ENCODE peak calls at places on chromosome 14, in four cellular contexts. L, P, B and R are unnamed samples. For H3K4me1, the result is how much of the 10 kb centered on the place peaks cover.

GRCh38 chr14:69539631-69540410 is 34.9 kb downstream of the CCDC177 start:
- DNase-seq in P (no peak), B (no peak), L (peak), R (no peak)

GRCh38 chr14:80393766-80394165 is 182.5 kb upstream of the DIO2 start:
- DNase-seq in L (no peak), B (no peak), P (no peak), R (no peak)

GRCh38 chr14:69107407-69108003 is 45.4 kb downstream of the DCAF5 start:
- DNase-seq in B (peak), L (no peak), P (peak), R (no peak)

GRCh38 chr14:61561657-61562276 is 133.5 kb upstream of the HIF1A start:
- DNase-seq in L (peak), B (peak), P (peak), R (peak)

GRCh38 chr14:69657961-69658360 is 46.6 kb downstream of the SUSD6 start:
- DNase-seq in B (peak), L (peak), P (no peak), R (peak)

GRCh38 chr14:85093631-85094330 is 436.2 kb upstream of the FLRT2 start:
- DNase-seq in L (no peak), B (no peak), P (no peak), R (no peak)

GRCh38 chr14:91484186-91484585 is 25.9 kb downstream of the PPP4R3A start:
- DNase-seq in P (no peak), L (no peak), B (no peak), R (no peak)

GRCh38 chr14:92783813-92784431 is 10.2 kb upstream of the GOLGA5 start:
- DNase-seq in B (peak), L (no peak), P (peak), R (no peak)

GRCh38 chr14:72904840-72905561 is 11.1 kb upstream of the DPF3 start:
- DNase-seq in B (peak), P (peak), L (no peak), R (peak)

GRCh38 chr14:102279688-102280348 is 25.1 kb downstream of the MOK start:
- DNase-seq in B (peak), P (peak), L (no peak), R (peak)

GRCh38 chr14:34356267-34356660 is 105.8 kb downstream of the SPTSSA start:
- DNase-seq in B (no peak), P (no peak), L (no peak), R (no peak)

GRCh38 chr14:92352158-92352985 is 29.4 kb downstream of the SLC24A4 start:
- DNase-seq in B (peak), P (peak), L (no peak), R (no peak)

GRCh38 chr14:62357362-62357761 is 595.1 kb downstream of the SNAPC1 start:
- DNase-seq in B (no peak), L (no peak), P (no peak), R (no peak)

GRCh38 chr14:69037790-69038448 is 58.8 kb upstream of the ACTN1 start:
- DNase-seq in L (no peak), B (no peak), P (no peak), R (no peak)

GRCh38 chr14:68716698-68717097 is 76.2 kb downstream of the ZFP36L1 start:
- DNase-seq in P (no peak), L (no peak), B (peak), R (no peak)

GRCh38 chr14:52458721-52459085 is 93.6 kb downstream of the TXNDC16 start:
- DNase-seq in L (no peak), B (no peak), P (no peak), R (no peak)

GRCh38 chr14:68947802-68948201 is 31.3 kb downstream of the ACTN1 start:
- DNase-seq in B (no peak), L (no peak), P (no peak), R (no peak)

GRCh38 chr14:97888331-97888730 is 1091.1 kb downstream of the VRK1 start:
- DNase-seq in B (no peak), L (no peak), P (no peak), R (no peak)

GRCh38 chr14:83838221-83838620 is 1691.7 kb upstream of the FLRT2 start:
- DNase-seq in L (no peak), B (no peak), P (no peak), R (no peak)

GRCh38 chr14:95545769-95546168 is 10.9 kb downstream of the GLRX5 start:
- DNase-seq in P (peak), B (no peak), L (no peak), R (no peak)

GRCh38 chr14:67776653-67777322 is 39.6 kb downstream of the ZFYVE26 start:
- DNase-seq in P (no peak), L (no peak), B (no peak), R (no peak)

GRCh38 chr14:24127673-24128072 is 2.8 kb upstream of the FITM1 start:
- DNase-seq in B (no peak), L (no peak), P (no peak), R (no peak)

GRCh38 chr14:67733609-67734008 is 31.9 kb downstream of the RDH12 start:
- DNase-seq in B (no peak), P (no peak), L (no peak), R (no peak)

GRCh38 chr14:105146181-105146975 is 22.2 kb downstream of the JAG2 start:
- DNase-seq in B (no peak), L (peak), P (no peak), R (no peak)

GRCh38 chr14:105474478-105475268 is at the start of gene CRIP2:
- DNase-seq in B (no peak), L (no peak), P (no peak), R (no peak)

GRCh38 chr14:93317200-93317599 is 15.6 kb downstream of the BTBD7 start:
- DNase-seq in B (no peak), P (no peak), L (no peak), R (no peak)

GRCh38 chr14:68807148-68807600 is 14.3 kb upstream of the ZFP36L1 start:
- DNase-seq in L (peak), P (no peak), B (peak), R (peak)

GRCh38 chr14:94018308-94018707 is 7.8 kb upstream of the OTUB2 start:
- DNase-seq in B (no peak), L (no peak), P (no peak), R (no peak)

GRCh38 chr14:105591052-105591451 is 64.7 kb downstream of the TMEM121 start:
- DNase-seq in P (no peak), B (no peak), L (no peak), R (peak)

GRCh38 chr14:86712176-86712575 is 1182.2 kb downstream of the FLRT2 start:
- DNase-seq in L (no peak), B (peak), P (no peak), R (no peak)

GRCh38 chr14:80987235-80988032 is 32.0 kb downstream of the TSHR start:
- DNase-seq in P (peak), L (no peak), B (peak), R (peak)

GRCh38 chr14:24436355-24437019 is 6.1 kb downstream of the SDR39U1 start:
- DNase-seq in L (no peak), B (peak), P (peak), R (no peak)

GRCh38 chr14:51458563-51458955 is 193.2 kb upstream of the FRMD6 start:
- DNase-seq in P (no peak), L (no peak), B (no peak), R (no peak)

GRCh38 chr14:57136669-57137068 is 132.0 kb downstream of the EXOC5 start:
- DNase-seq in B (no peak), L (no peak), P (no peak), R (no peak)
- H3K4me1 ChIP-seq in B (under half), L (under half), P (under half), R (under half)

DNA sequence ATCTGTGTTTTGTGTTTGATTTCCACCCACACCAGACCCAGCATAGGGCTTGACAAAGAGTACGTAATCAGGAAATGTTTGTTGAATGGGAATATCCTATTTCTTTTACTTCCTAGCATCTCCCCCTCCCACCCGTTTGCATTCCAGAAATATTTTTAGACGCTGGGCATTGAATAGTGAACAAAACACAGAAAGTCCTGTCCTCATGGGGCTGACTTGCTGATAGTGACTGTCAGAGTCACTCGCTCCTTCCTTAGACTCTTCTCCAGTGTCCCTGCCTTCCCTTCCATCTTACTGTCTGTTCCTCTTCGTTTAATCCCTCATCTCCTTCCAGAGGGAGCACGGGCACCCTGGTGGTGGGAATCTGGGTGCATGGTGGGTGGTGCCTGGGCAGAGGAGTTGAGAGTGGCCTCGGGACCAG is 53.6 kb downstream of the SLC25A47 start:
- DNase-seq in L (no peak), B (peak), P (no peak), R (no peak)
- TF ChIP-seq CTCF in L (no peak), B (peak), P (peak), R (no peak)

GRCh38 chr14:48275301-48275700 is 599.9 kb upstream of the MDGA2 start:
- DNase-seq in P (no peak), B (no peak), L (no peak), R (no peak)

GRCh38 chr14:48274826-48275225 is 599.4 kb upstream of the MDGA2 start:
- DNase-seq in L (no peak), B (no peak), P (no peak), R (no peak)
- H3K27ac ChIP-seq in L (no peak), B (no peak), P (no peak), R (no peak)

DNA sequence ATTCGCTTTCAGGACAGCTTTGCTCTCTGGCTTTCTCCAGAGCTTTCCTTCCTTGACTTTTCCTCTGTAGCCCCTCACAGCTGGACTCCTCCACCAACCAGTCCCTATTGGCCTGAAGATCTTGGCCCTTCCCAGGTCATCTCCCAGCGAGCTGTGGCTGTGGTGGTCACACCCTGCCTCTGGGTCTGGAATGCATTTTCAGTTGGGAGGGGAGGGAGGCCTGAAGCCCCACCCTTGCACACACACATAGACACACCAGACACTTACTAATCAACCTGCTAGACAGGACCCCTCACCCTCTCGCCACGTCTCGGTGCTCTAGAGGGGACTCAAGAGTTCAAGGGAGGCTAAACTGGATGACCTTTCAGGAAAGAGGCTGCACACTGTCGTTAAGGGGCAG is 13.9 kb downstream of the JDP2 start:
- DNase-seq in L (no peak), B (no peak), P (no peak), R (no peak)
- H3K4me1 ChIP-seq in L (under half), B (under half), P (under half), R (under half)

DNA sequence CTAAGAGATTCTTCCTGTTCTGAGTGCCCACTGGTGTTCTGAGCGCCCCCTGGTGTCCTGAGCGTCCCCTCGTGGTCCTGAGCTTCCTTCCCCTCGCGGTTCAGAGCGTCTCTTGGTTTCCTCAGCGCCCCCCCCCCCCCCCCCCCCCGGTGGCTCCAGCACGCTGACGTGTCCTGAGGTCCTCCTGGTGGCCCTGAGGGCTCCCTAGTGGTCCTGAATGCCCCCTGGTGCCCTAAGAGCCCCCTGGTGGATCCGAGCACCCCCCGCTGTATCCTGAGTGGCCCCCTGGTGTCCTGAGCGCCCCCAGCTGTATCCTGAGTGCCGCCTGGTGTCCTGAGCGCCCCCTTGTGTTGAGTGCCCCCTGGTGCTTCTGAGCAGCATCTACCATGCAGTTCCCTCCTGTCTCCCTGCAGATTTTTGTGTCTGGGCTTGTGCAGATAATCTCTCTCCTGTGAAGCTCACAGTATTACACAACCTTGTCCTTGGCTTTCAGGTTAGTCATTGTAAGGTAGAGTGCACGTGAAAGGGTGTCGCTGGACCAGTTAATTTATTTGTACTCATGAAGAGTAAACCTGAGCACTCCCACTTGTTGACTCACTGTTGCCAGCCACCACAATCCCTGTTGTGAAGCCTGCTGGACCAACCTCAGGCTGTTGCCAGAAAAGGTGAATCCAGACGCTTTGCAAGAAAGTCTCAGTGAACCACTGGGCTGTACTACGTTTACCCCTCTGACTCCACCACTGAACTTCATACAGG is 1168.4 kb downstream of the TMEM121 start:
- DNase-seq in L (no peak), P (no peak), B (no peak), R (no peak)
- TF ChIP-seq CTCF in L (peak), P (peak), B (peak), R (no peak)

GRCh38 chr14:59582845-59583509 is 6.4 kb upstream of the CCDC175 start:
- DNase-seq in L (no peak), B (no peak), P (no peak), R (no peak)

GRCh38 chr14:59583755-59584154 is 7.1 kb upstream of the CCDC175 start:
- DNase-seq in P (no peak), B (no peak), L (no peak), R (no peak)

GRCh38 chr14:59588136-59588535 is 11.5 kb upstream of the CCDC175 start:
- DNase-seq in L (no peak), B (no peak), P (no peak), R (no peak)

GRCh38 chr14:59582161-59582560 is 5.5 kb upstream of the CCDC175 start:
- DNase-seq in L (no peak), B (no peak), P (no peak), R (no peak)

DNA sequence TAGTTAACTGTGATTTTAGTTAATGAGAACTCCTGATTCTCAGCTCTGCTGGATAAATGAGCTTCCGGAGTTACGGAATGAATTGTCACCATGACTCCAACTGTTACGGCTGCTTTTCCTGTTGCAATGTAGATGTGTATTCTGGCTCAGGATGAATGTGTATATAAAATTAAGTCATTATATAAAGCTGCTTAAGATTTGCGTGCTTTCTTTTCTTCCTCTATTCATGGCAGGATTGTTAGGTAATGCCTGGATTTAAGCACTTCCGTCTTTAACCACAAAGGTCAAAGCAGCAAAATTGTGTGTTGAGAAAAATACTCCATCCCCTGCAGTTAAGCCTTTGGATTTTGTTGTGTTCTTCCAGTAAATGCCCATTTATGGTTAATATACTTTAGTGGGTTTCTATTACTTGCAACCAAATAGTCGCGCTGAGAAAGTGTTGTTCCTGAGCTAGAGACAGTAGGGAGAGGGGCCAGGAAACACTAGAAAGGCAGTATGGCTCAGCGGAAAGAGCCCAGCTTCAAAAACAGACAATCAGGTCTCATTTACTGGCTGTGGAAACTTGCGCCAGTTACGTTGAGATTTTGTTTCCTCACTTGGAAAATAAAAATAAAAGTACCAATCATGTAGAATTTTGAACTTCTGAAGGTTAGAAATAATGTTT is 9.4 kb upstream of the CCDC175 start:
- DNase-seq in P (no peak), L (no peak), B (no peak), R (no peak)
- H3K27ac ChIP-seq in P (no peak), L (no peak), B (no peak), R (no peak)

GRCh38 chr14:103391048-103391447 is 5.8 kb downstream of the MARK3 start:
- DNase-seq in P (peak), L (no peak), B (peak), R (no peak)
- H3K4me1 ChIP-seq in P (under half), L (half or more), B (half or more), R (under half)

GRCh38 chr14:54782803-54783659 is 119.6 kb downstream of the GCH1 start:
- DNase-seq in P (no peak), L (no peak), B (peak), R (no peak)
- TF ChIP-seq CTCF in P (peak), L (no peak), B (peak), R (no peak)

GRCh38 chr14:50222061-50222613 is 9.2 kb downstream of the SOS2 start:
- DNase-seq in B (no peak), L (no peak), P (no peak), R (no peak)
- H3K27ac ChIP-seq in B (no peak), L (no peak), P (no peak), R (no peak)